ENCODE peak calls at places on chromosome X, in eight cellular contexts. B is iPS DF 19.7; V is kidney glomerular epithelial cell; U is activated T-cell treated with anti-CD3 and anti-CD28 coated beads, Interleukin-2, amount 50 U/mL, for 4 hours; L is posterior vena cava; T is left cardiac atrium; H is iPS-NIHi11; Y is DMS 273 treated with DMSO at 0.1 percent for 48 hours. O is an unnamed sample.

GRCh38 chrX:1453390-1453783 is 678 bp upstream of the ASMTL start:
- DNase-seq in L (no peak), U (peak), T (peak), Y (no peak), H (peak), B (no peak), V (no peak), O (no peak)

GRCh38 chrX:112705726-112706125 is 26.0 kb upstream of the LHFPL1 start:
- DNase-seq in Y (no peak), H (no peak), T (no peak), U (no peak), V (no peak), B (no peak), L (no peak), O (no peak)

GRCh38 chrX:38515291-38515690 is 46.1 kb upstream of the TSPAN7 start:
- DNase-seq in T (no peak), H (no peak), B (no peak), Y (no peak), L (no peak), V (no peak), U (no peak), O (no peak)

GRCh38 chrX:69109706-69110635 is 55.3 kb downstream of the PJA1 start:
- DNase-seq in V (no peak), L (peak), T (no peak), U (no peak), H (no peak), Y (no peak), B (no peak), O (no peak)

GRCh38 chrX:141733371-141733770 is 34.8 kb upstream of the SPANXD start:
- DNase-seq in H (no peak), U (no peak), Y (no peak), V (no peak), B (no peak), L (no peak), T (no peak), O (no peak)

GRCh38 chrX:24241822-24242648 is 71.8 kb downstream of the SUPT20HL2 start:
- DNase-seq in L (no peak), B (no peak), Y (no peak), V (peak), H (peak), T (no peak), U (no peak), O (peak)

GRCh38 chrX:19514791-19515614 is at the start of gene MAP3K15:
- DNase-seq in L (no peak), V (no peak), T (peak), B (no peak), H (peak), Y (no peak), U (no peak), O (peak)

GRCh38 chrX:85084770-85085393 is 81.2 kb downstream of the APOOL start:
- DNase-seq in Y (peak), T (no peak), U (peak), L (no peak), H (peak), V (peak), B (no peak), O (no peak)

GRCh38 chrX:48957477-48957826 is at the start of gene OTUD5:
- DNase-seq in H (peak), V (peak), L (peak), T (peak), B (no peak), U (peak), Y (no peak), O (no peak)

O was measured in thyroid gland.